ENCODE peak calls at places on chromosome 22, in six cellular contexts. X is activated CD4-positive, alpha-beta T cell treated with anti-CD3 and anti-CD28 coated beads, Interleukin-2, amount 50 U/mL, for 48 hours; A is HFFc6; O is psoas muscle; N is dermis blood vessel endothelial cell; I is activated naive CD8-positive, alpha-beta T cell treated with anti-CD3 and anti-CD28 coated beads, Interleukin-2, amount 50 U/mL, for 24 hours. M is an unnamed sample.

GRCh38 chr22:43479311-43479710 is 67.5 kb downstream of the MPPED1 start:
- DNase-seq in X (no peak), A (no peak), O (no peak), N (no peak), I (no peak), M (no peak)

GRCh38 chr22:37410174-37411055 is 16.9 kb downstream of the ELFN2 start:
- DNase-seq in X (no peak), A (no peak), O (no peak), N (no peak), I (no peak), M (no peak)

GRCh38 chr22:44862981-44863860 is 110.8 kb downstream of the ARHGAP8 start:
- DNase-seq in X (no peak), A (no peak), O (no peak), N (no peak), I (no peak), M (no peak)

GRCh38 chr22:36678477-36678876 is 25.1 kb downstream of the CACNG2 start:
- DNase-seq in X (no peak), A (no peak), O (no peak), N (no peak), I (no peak), M (no peak)

GRCh38 chr22:36829370-36830002 is 12.7 kb upstream of the PVALB start:
- DNase-seq in X (no peak), A (no peak), O (no peak), N (no peak), I (no peak), M (no peak)

GRCh38 chr22:38313384-38313955 is 3.8 kb downstream of the CSNK1E start:
- DNase-seq in X (peak), A (peak), O (peak), N (peak), I (no peak), M (no peak)

GRCh38 chr22:36740716-36741115 is 35.2 kb downstream of the IFT27 start:
- DNase-seq in X (no peak), A (no peak), O (no peak), N (no peak), I (no peak), M (no peak)

GRCh38 chr22:46791201-46791731 is 28.8 kb downstream of the TBC1D22A start:
- DNase-seq in X (peak), A (peak), O (peak), N (peak), I (peak), M (peak)

GRCh38 chr22:31081963-31082605 is 966 bp downstream of the SMTN start:
- DNase-seq in X (peak), A (peak), O (no peak), N (peak), I (no peak), M (peak)

GRCh38 chr22:47676685-47677084 is 914.2 kb downstream of the TBC1D22A start:
- DNase-seq in X (no peak), A (no peak), O (no peak), N (no peak), I (no peak), M (no peak)

GRCh38 chr22:22927196-22927887 is 39.7 kb downstream of the IGLL5 start:
- DNase-seq in X (no peak), A (peak), O (peak), N (no peak), I (no peak), M (no peak)

GRCh38 chr22:37210041-37210803 is 2.1 kb downstream of the SSTR3 start:
- DNase-seq in X (no peak), A (no peak), O (peak), N (no peak), I (no peak), M (no peak)

GRCh38 chr22:49838771-49839717 is 11.4 kb upstream of the BRD1 start:
- DNase-seq in X (peak), A (no peak), O (peak), N (no peak), I (peak), M (peak)

GRCh38 chr22:33853200-33854097 is 66.8 kb downstream of the LARGE1 start:
- DNase-seq in X (no peak), A (peak), O (peak), N (peak), I (peak), M (no peak)

GRCh38 chr22:39514373-39514973 is 5.9 kb upstream of the ATF4 start:
- DNase-seq in X (peak), A (no peak), O (no peak), N (peak), I (peak), M (peak)